ENCODE peak calls at places on chromosomes 12 and 14, in nine cellular contexts. One of them, this sample, is unnamed.

GRCh38 chr12:6832125-6832524 is 3.9 kb downstream of the P3H3 start:
- DNase-seq in small intestine: no peak
- DNase-seq in stromal cell of bone marrow: no peak
- DNase-seq in NCI-H1092 treated with DMSO at 0.1 percent for 48 hours: no peak
- DNase-seq in mesenchymal stem cell: no peak
- DNase-seq in activated T-helper 1 cell treated with Interleukin-2 at 50 U/mL for 16 hours: no peak
- DNase-seq in dermis microvascular lymphatic vessel endothelial cell: no peak
- DNase-seq in nephron progenitor cell: no peak
- DNase-seq in left ventricle myocardium inferior: no peak
- DNase-seq in this sample: no peak

GRCh38 chr14:69005432-69006148 is 26.5 kb upstream of the ACTN1 start:
- DNase-seq in mesenchymal stem cell: peak; percentile 97
- DNase-seq in small intestine: no peak
- DNase-seq in NCI-H1092 treated with DMSO at 0.1 percent for 48 hours: no peak
- DNase-seq in nephron progenitor cell: no peak
- DNase-seq in left ventricle myocardium inferior: peak; percentile 22
- DNase-seq in activated T-helper 1 cell treated with Interleukin-2 at 50 U/mL for 16 hours: no peak
- DNase-seq in stromal cell of bone marrow: peak; percentile 95
- DNase-seq in dermis microvascular lymphatic vessel endothelial cell: peak; percentile 99
- DNase-seq in this sample: no peak

GRCh38 chr12:47899466-47899865 is 5.3 kb downstream of the VDR start:
- DNase-seq in nephron progenitor cell: no peak
- DNase-seq in NCI-H1092 treated with DMSO at 0.1 percent for 48 hours: no peak
- DNase-seq in small intestine: peak; percentile 59
- DNase-seq in mesenchymal stem cell: no peak
- DNase-seq in activated T-helper 1 cell treated with Interleukin-2 at 50 U/mL for 16 hours: no peak
- DNase-seq in stromal cell of bone marrow: no peak
- DNase-seq in dermis microvascular lymphatic vessel endothelial cell: no peak
- DNase-seq in left ventricle myocardium inferior: no peak
- DNase-seq in this sample: no peak

GRCh38 chr14:60700598-60700997 is 23.6 kb downstream of the SIX4 start:
- DNase-seq in nephron progenitor cell: no peak
- DNase-seq in left ventricle myocardium inferior: no peak
- DNase-seq in mesenchymal stem cell: no peak
- DNase-seq in dermis microvascular lymphatic vessel endothelial cell: no peak
- DNase-seq in small intestine: no peak
- DNase-seq in NCI-H1092 treated with DMSO at 0.1 percent for 48 hours: no peak
- DNase-seq in activated T-helper 1 cell treated with Interleukin-2 at 50 U/mL for 16 hours: no peak
- DNase-seq in stromal cell of bone marrow: no peak
- DNase-seq in this sample: no peak

GRCh38 chr12:131747276-131747675 is 36.4 kb downstream of the SFSWAP start:
- DNase-seq in mesenchymal stem cell: no peak
- DNase-seq in dermis microvascular lymphatic vessel endothelial cell: no peak
- DNase-seq in left ventricle myocardium inferior: no peak
- DNase-seq in NCI-H1092 treated with DMSO at 0.1 percent for 48 hours: no peak
- DNase-seq in stromal cell of bone marrow: no peak
- DNase-seq in small intestine: no peak
- DNase-seq in nephron progenitor cell: no peak
- DNase-seq in activated T-helper 1 cell treated with Interleukin-2 at 50 U/mL for 16 hours: no peak
- DNase-seq in this sample: no peak

GRCh38 chr14:58732387-58732786 is 94.6 kb downstream of the DACT1 start:
- DNase-seq in small intestine: no peak
- DNase-seq in NCI-H1092 treated with DMSO at 0.1 percent for 48 hours: no peak
- DNase-seq in stromal cell of bone marrow: no peak
- DNase-seq in nephron progenitor cell: no peak
- DNase-seq in activated T-helper 1 cell treated with Interleukin-2 at 50 U/mL for 16 hours: no peak
- DNase-seq in mesenchymal stem cell: no peak
- DNase-seq in left ventricle myocardium inferior: no peak
- DNase-seq in dermis microvascular lymphatic vessel endothelial cell: no peak
- DNase-seq in this sample: no peak

GRCh38 chr14:104866451-104867370 is 1.6 kb downstream of the CEP170B start:
- DNase-seq in NCI-H1092 treated with DMSO at 0.1 percent for 48 hours: no peak
- DNase-seq in activated T-helper 1 cell treated with Interleukin-2 at 50 U/mL for 16 hours: no peak
- DNase-seq in dermis microvascular lymphatic vessel endothelial cell: no peak
- DNase-seq in mesenchymal stem cell: no peak
- DNase-seq in left ventricle myocardium inferior: peak; percentile 10
- DNase-seq in stromal cell of bone marrow: no peak
- DNase-seq in nephron progenitor cell: no peak
- DNase-seq in small intestine: no peak
- DNase-seq in this sample: no peak

GRCh38 chr12:65460076-65460475 is 181.6 kb downstream of the MSRB3 start:
- DNase-seq in dermis microvascular lymphatic vessel endothelial cell: no peak
- DNase-seq in mesenchymal stem cell: no peak
- DNase-seq in nephron progenitor cell: no peak
- DNase-seq in stromal cell of bone marrow: no peak
- DNase-seq in left ventricle myocardium inferior: no peak
- DNase-seq in NCI-H1092 treated with DMSO at 0.1 percent for 48 hours: no peak
- DNase-seq in small intestine: peak; percentile 37
- DNase-seq in activated T-helper 1 cell treated with Interleukin-2 at 50 U/mL for 16 hours: no peak
- DNase-seq in this sample: no peak

GRCh38 chr12:53530920-53531319 is 23.6 kb upstream of the NPFF start:
- DNase-seq in small intestine: no peak
- DNase-seq in nephron progenitor cell: no peak
- DNase-seq in activated T-helper 1 cell treated with Interleukin-2 at 50 U/mL for 16 hours: no peak
- DNase-seq in mesenchymal stem cell: peak; percentile 52
- DNase-seq in NCI-H1092 treated with DMSO at 0.1 percent for 48 hours: no peak
- DNase-seq in stromal cell of bone marrow: no peak
- DNase-seq in left ventricle myocardium inferior: no peak
- DNase-seq in dermis microvascular lymphatic vessel endothelial cell: no peak
- DNase-seq in this sample: no peak

GRCh38 chr12:83015390-83016225 is 328.9 kb downstream of the TMTC2 start:
- DNase-seq in dermis microvascular lymphatic vessel endothelial cell: peak; percentile 12
- DNase-seq in small intestine: no peak
- DNase-seq in nephron progenitor cell: no peak
- DNase-seq in mesenchymal stem cell: no peak
- DNase-seq in left ventricle myocardium inferior: no peak
- DNase-seq in NCI-H1092 treated with DMSO at 0.1 percent for 48 hours: no peak
- DNase-seq in activated T-helper 1 cell treated with Interleukin-2 at 50 U/mL for 16 hours: no peak
- DNase-seq in stromal cell of bone marrow: no peak
- DNase-seq in this sample: no peak

GRCh38 chr12:9646794-9647622 is 22.5 kb upstream of the CLEC2D start:
- DNase-seq in stromal cell of bone marrow: no peak
- DNase-seq in nephron progenitor cell: peak; percentile 8
- DNase-seq in small intestine: no peak
- DNase-seq in activated T-helper 1 cell treated with Interleukin-2 at 50 U/mL for 16 hours: no peak
- DNase-seq in mesenchymal stem cell: peak; percentile 82
- DNase-seq in NCI-H1092 treated with DMSO at 0.1 percent for 48 hours: no peak
- DNase-seq in left ventricle myocardium inferior: no peak
- DNase-seq in dermis microvascular lymphatic vessel endothelial cell: peak; percentile 13
- DNase-seq in this sample: no peak

GRCh38 chr14:35854696-35855270 is 28.6 kb downstream of the BRMS1L start:
- DNase-seq in activated T-helper 1 cell treated with Interleukin-2 at 50 U/mL for 16 hours: no peak
- DNase-seq in NCI-H1092 treated with DMSO at 0.1 percent for 48 hours: no peak
- DNase-seq in left ventricle myocardium inferior: no peak
- DNase-seq in dermis microvascular lymphatic vessel endothelial cell: no peak
- DNase-seq in small intestine: no peak
- DNase-seq in mesenchymal stem cell: no peak
- DNase-seq in stromal cell of bone marrow: no peak
- DNase-seq in nephron progenitor cell: no peak
- DNase-seq in this sample: no peak

GRCh38 chr12:1130571-1130970 is 139.5 kb downstream of the ERC1 start:
- DNase-seq in stromal cell of bone marrow: no peak
- DNase-seq in small intestine: no peak
- DNase-seq in dermis microvascular lymphatic vessel endothelial cell: peak; percentile 67
- DNase-seq in mesenchymal stem cell: no peak
- DNase-seq in NCI-H1092 treated with DMSO at 0.1 percent for 48 hours: peak; percentile 3
- DNase-seq in activated T-helper 1 cell treated with Interleukin-2 at 50 U/mL for 16 hours: no peak
- DNase-seq in left ventricle myocardium inferior: no peak
- DNase-seq in nephron progenitor cell: no peak
- DNase-seq in this sample: no peak

GRCh38 chr14:24042733-24043132 is 9.1 kb upstream of the CARMIL3 start:
- DNase-seq in dermis microvascular lymphatic vessel endothelial cell: no peak
- DNase-seq in mesenchymal stem cell: no peak
- DNase-seq in small intestine: no peak
- DNase-seq in nephron progenitor cell: no peak
- DNase-seq in left ventricle myocardium inferior: no peak
- DNase-seq in NCI-H1092 treated with DMSO at 0.1 percent for 48 hours: no peak
- DNase-seq in stromal cell of bone marrow: no peak
- DNase-seq in activated T-helper 1 cell treated with Interleukin-2 at 50 U/mL for 16 hours: no peak
- DNase-seq in this sample: no peak

GRCh38 chr14:90987140-90987539 is 73.3 kb downstream of the RPS6KA5 start:
- DNase-seq in small intestine: no peak
- DNase-seq in left ventricle myocardium inferior: no peak
- DNase-seq in nephron progenitor cell: no peak
- DNase-seq in activated T-helper 1 cell treated with Interleukin-2 at 50 U/mL for 16 hours: no peak
- DNase-seq in mesenchymal stem cell: no peak
- DNase-seq in stromal cell of bone marrow: no peak
- DNase-seq in NCI-H1092 treated with DMSO at 0.1 percent for 48 hours: no peak
- DNase-seq in dermis microvascular lymphatic vessel endothelial cell: no peak
- DNase-seq in this sample: no peak

GRCh38 chr14:105107351-105107750 is 42.1 kb upstream of the GPR132 start:
- DNase-seq in dermis microvascular lymphatic vessel endothelial cell: no peak
- DNase-seq in left ventricle myocardium inferior: no peak
- DNase-seq in stromal cell of bone marrow: no peak
- DNase-seq in activated T-helper 1 cell treated with Interleukin-2 at 50 U/mL for 16 hours: no peak
- DNase-seq in mesenchymal stem cell: no peak
- DNase-seq in NCI-H1092 treated with DMSO at 0.1 percent for 48 hours: no peak
- DNase-seq in small intestine: no peak
- DNase-seq in nephron progenitor cell: no peak
- DNase-seq in this sample: no peak

GRCh38 chr14:50000215-50001145 is 107.6 kb downstream of the ARF6 start:
- DNase-seq in activated T-helper 1 cell treated with Interleukin-2 at 50 U/mL for 16 hours: peak; percentile 61
- DNase-seq in nephron progenitor cell: peak; percentile 25
- DNase-seq in small intestine: peak; percentile 83
- DNase-seq in stromal cell of bone marrow: peak; percentile 83
- DNase-seq in NCI-H1092 treated with DMSO at 0.1 percent for 48 hours: no peak
- DNase-seq in left ventricle myocardium inferior: peak; percentile 47
- DNase-seq in dermis microvascular lymphatic vessel endothelial cell: peak; percentile 56
- DNase-seq in mesenchymal stem cell: peak; percentile 96
- DNase-seq in this sample: no peak

GRCh38 chr14:94770815-94771190 is 890 bp upstream of the GSC start:
- DNase-seq in mesenchymal stem cell: no peak
- DNase-seq in NCI-H1092 treated with DMSO at 0.1 percent for 48 hours: no peak
- DNase-seq in activated T-helper 1 cell treated with Interleukin-2 at 50 U/mL for 16 hours: no peak
- DNase-seq in small intestine: no peak
- DNase-seq in nephron progenitor cell: no peak
- DNase-seq in stromal cell of bone marrow: no peak
- DNase-seq in dermis microvascular lymphatic vessel endothelial cell: no peak
- DNase-seq in left ventricle myocardium inferior: no peak
- DNase-seq in this sample: no peak

GRCh38 chr12:77382096-77382742 is 316.9 kb upstream of the E2F7 start:
- DNase-seq in NCI-H1092 treated with DMSO at 0.1 percent for 48 hours: no peak
- DNase-seq in stromal cell of bone marrow: no peak
- DNase-seq in mesenchymal stem cell: no peak
- DNase-seq in left ventricle myocardium inferior: no peak
- DNase-seq in activated T-helper 1 cell treated with Interleukin-2 at 50 U/mL for 16 hours: no peak
- DNase-seq in nephron progenitor cell: no peak
- DNase-seq in dermis microvascular lymphatic vessel endothelial cell: no peak
- DNase-seq in small intestine: no peak
- DNase-seq in this sample: no peak

GRCh38 chr12:92312463-92312970 is 166.9 kb upstream of the BTG1 start:
- DNase-seq in small intestine: no peak
- DNase-seq in mesenchymal stem cell: no peak
- DNase-seq in nephron progenitor cell: no peak
- DNase-seq in left ventricle myocardium inferior: no peak
- DNase-seq in NCI-H1092 treated with DMSO at 0.1 percent for 48 hours: no peak
- DNase-seq in activated T-helper 1 cell treated with Interleukin-2 at 50 U/mL for 16 hours: no peak
- DNase-seq in dermis microvascular lymphatic vessel endothelial cell: no peak
- DNase-seq in stromal cell of bone marrow: no peak
- DNase-seq in this sample: no peak

GRCh38 chr12:131901431-131902331 is 7.3 kb downstream of the ULK1 start:
- DNase-seq in left ventricle myocardium inferior: peak; percentile 70
- DNase-seq in activated T-helper 1 cell treated with Interleukin-2 at 50 U/mL for 16 hours: no peak
- DNase-seq in small intestine: no peak
- DNase-seq in NCI-H1092 treated with DMSO at 0.1 percent for 48 hours: no peak
- DNase-seq in stromal cell of bone marrow: no peak
- DNase-seq in mesenchymal stem cell: no peak
- DNase-seq in dermis microvascular lymphatic vessel endothelial cell: no peak
- DNase-seq in nephron progenitor cell: no peak
- DNase-seq in this sample: no peak

GRCh38 chr12:93943766-93944165 is 204.6 kb upstream of the PLXNC1 start:
- DNase-seq in left ventricle myocardium inferior: no peak
- DNase-seq in mesenchymal stem cell: no peak
- DNase-seq in dermis microvascular lymphatic vessel endothelial cell: no peak
- DNase-seq in nephron progenitor cell: no peak
- DNase-seq in NCI-H1092 treated with DMSO at 0.1 percent for 48 hours: no peak
- DNase-seq in stromal cell of bone marrow: peak; percentile 80
- DNase-seq in activated T-helper 1 cell treated with Interleukin-2 at 50 U/mL for 16 hours: no peak
- DNase-seq in small intestine: peak; percentile 14
- DNase-seq in this sample: no peak

This sample was measured in midbrain.